ENCODE peak calls at places on chromosomes 13 and 19, in five cellular contexts. A is psoas muscle, X is body of pancreas, P is A673, L is neural progenitor cell. O is an unnamed sample. For H3K36me3, the result is how much of the 10 kb centered on the place peaks cover.

GRCh38 chr13:35703061-35703460 is 226.6 kb upstream of the MAB21L1 start:
- DNase-seq in A (no peak), X (no peak), P (no peak), L (no peak), O (no peak)

GRCh38 chr19:5288347-5288739 is 52.3 kb downstream of the PTPRS start:
- DNase-seq in A (peak), X (no peak), P (no peak), L (no peak), O (no peak)

GRCh38 chr19:3771906-3772450 is at the start of gene RAX2:
- DNase-seq in A (no peak), X (no peak), P (no peak), L (no peak), O (peak)

GRCh38 chr13:36332986-36333385 is 13.2 kb downstream of the SPART start:
- DNase-seq in A (no peak), X (no peak), P (no peak), L (no peak), O (no peak)

GRCh38 chr13:44734204-44734707 is 158.1 kb upstream of the TSC22D1 start:
- DNase-seq in A (peak), X (peak), P (no peak), L (no peak), O (no peak)

GRCh38 chr13:50384724-50385123 is 369.5 kb downstream of the KCNRG start:
- DNase-seq in A (no peak), X (no peak), P (no peak), L (no peak), O (no peak)

GRCh38 chr13:111115841-111116500 is 861 bp downstream of the ARHGEF7 start:
- DNase-seq in A (peak), X (peak), P (peak), L (peak), O (peak)

GRCh38 chr13:30713133-30713532 is 22.2 kb upstream of the ALOX5AP start:
- DNase-seq in A (no peak), X (peak), P (no peak), L (no peak), O (no peak)

GRCh38 chr19:3784607-3785463 is 1.3 kb downstream of the MATK start:
- DNase-seq in A (no peak), X (no peak), P (no peak), L (peak), O (no peak)

DNA sequence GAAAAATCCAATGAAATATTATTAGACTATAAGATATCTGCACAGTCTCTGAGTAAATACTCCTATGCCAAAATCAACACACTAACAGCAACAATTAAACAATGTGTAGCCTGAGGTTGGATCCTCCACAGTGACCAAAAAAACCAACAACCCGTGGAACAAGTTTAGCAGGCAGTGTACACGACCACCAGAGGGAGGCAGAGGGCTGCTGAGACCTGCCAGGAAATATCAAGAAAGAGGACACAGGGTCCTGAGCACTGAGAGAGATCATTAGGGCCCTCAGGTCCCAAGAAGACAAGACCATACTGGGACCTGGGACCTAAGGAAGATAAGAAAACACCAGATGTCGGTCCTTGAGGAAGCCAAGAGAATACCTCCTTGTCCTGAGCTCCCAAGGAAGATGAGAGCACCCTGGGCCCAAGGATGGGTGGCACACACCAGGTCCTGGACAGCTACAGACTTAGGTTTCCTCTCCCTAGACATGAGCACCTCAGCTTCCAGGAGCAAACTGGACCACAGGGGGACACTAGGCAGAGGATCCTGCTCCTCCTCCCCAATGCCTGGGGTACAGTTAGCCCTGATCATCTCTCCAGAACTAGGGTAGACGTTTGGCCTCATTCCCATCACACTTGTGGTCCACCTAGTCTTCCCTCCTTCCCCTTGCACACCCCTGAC is 822 bp upstream of the ZNF274 start:
- DNase-seq in A (peak), X (peak), P (peak), L (peak), O (no peak)
- TF ChIP-seq CTCF in A (peak), X (peak), P (peak), L (peak), O (no peak)

DNA sequence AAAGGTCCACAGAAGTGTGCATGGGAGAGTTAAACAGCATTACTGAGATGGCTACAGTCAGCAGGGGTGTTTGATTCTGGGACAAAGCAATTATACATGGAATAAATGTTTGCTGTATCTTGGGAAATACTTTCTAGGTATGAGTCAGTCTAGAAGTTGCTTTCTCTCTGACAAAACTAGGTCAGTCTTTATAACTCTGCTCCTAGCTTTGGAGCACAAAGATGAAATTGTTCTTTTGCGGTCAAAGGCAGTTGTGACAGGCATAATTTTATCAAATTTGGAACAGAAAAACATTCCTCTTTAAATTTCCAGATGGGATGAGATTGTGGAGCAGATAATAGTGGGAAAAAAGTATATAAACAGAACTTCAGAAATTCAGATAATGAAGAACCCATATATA is 1045.4 kb upstream of the MIR17HG start:
- DNase-seq in A (no peak), X (no peak), P (no peak), L (no peak), O (no peak)
- H3K27ac ChIP-seq in A (no peak), X (no peak), P (no peak), L (no peak), O (no peak)

GRCh38 chr13:40812102-40812501 is 22.7 kb downstream of the SLC25A15 start:
- DNase-seq in A (no peak), X (no peak), P (no peak), L (no peak), O (no peak)
- H3K36me3 ChIP-seq in A (under half), X (under half), P (under half), L (under half), O (under half)

DNA sequence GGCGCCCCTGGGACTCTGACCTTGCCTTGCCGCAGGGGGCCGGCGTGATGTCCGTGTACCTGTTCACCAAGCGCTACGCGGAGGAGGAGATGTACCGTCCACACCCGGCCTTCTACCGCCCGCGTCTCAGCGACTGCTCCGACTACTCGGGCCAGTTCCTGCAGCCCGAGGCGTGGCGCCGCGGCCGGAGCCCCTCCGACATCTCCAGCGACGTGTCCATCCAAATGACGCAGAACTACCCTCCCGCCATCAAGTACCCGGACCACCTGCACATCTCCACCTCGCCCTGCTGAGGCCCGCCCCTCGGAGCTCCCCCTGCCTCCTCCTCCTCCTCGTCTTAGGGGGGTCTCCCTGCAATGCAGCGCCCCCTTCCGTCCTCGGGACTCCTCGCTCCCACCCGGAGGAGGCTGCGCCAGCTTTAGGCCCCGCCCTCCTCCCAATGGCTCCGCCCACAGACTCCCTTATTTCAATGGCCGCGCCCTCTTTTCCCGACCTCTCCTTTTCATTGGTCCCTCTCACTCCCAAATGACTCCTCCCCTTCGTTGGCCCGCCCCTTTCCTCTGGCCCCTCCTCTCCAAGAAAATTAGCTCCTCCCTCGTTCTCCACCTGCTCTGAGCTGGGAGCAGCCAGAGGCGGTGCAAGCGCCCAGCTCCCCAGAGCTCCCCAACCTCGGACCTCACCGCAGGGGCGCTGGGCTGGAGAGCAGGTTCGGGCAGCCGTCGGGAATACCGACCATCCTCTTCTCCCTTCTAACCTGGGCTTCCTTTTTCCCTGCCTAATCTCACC is 20.5 kb upstream of the CACNG8 start:
- DNase-seq in A (no peak), X (no peak), P (peak), L (peak), O (no peak)
- TF ChIP-seq CTCF in A (no peak), X (no peak), P (peak), L (peak), O (no peak)

GRCh38 chr13:80048802-80049201 is 292.1 kb downstream of the SPRY2 start:
- DNase-seq in A (peak), X (peak), P (peak), L (peak), O (peak)

GRCh38 chr13:80050252-80050651 is 290.7 kb downstream of the SPRY2 start:
- DNase-seq in A (no peak), X (no peak), P (no peak), L (no peak), O (no peak)

GRCh38 chr13:80047406-80047805 is 293.5 kb downstream of the SPRY2 start:
- DNase-seq in A (no peak), X (peak), P (no peak), L (no peak), O (no peak)

GRCh38 chr13:80052286-80052685 is 288.6 kb downstream of the SPRY2 start:
- DNase-seq in A (no peak), X (no peak), P (no peak), L (no peak), O (no peak)

GRCh38 chr13:80048030-80048429 is 292.9 kb downstream of the SPRY2 start:
- DNase-seq in A (no peak), X (no peak), P (no peak), L (no peak), O (no peak)
- H3K27ac ChIP-seq in A (no peak), X (no peak), P (no peak), L (no peak), O (no peak)

DNA sequence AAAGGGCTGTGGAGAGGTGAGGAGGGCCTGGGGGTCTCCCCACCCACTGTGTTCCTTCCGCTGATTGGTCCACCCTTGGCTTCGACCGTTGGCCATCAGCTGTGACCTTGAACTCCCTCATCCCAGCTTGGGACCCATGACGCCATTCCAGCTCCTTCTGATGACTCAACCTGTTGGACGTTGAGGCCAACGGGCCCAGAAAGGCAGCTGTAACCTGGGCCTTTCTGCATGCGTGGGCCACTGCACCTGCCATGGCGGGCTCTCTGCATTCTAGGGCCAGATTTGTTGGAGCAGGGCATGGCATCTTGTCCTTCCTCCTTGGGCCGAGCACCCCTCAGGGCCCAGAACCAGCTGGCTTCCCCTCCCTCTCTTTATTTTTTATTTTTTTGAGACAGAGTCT is 30.2 kb downstream of the PEX11G start:
- DNase-seq in A (no peak), X (no peak), P (no peak), L (no peak), O (no peak)
- H3K36me3 ChIP-seq in A (under half), X (under half), P (under half), L (under half), O (under half)

GRCh38 chr13:113954046-113954841 is 19.6 kb downstream of the C13orf46 start:
- DNase-seq in A (peak), X (no peak), P (no peak), L (no peak), O (no peak)
- TF ChIP-seq CTCF in A (no peak), X (no peak), P (no peak), L (no peak), O (no peak)

DNA sequence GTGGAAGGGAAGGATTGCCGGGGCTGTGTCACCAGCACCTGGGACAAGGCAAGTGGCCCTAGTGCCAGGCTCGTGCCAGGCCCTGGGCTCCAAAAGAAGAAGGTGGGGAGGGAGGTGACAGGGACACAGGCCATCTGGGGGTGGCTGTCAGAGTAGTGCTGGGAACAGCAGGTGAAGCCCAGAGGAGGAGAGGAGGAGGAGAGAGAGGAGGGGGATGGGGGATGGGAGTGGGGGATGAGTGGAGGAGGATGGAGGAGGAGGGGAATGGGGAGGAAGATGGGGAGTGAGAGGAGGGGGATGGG is 18.7 kb downstream of the LSM4 start:
- DNase-seq in A (peak), X (no peak), P (no peak), L (no peak), O (no peak)
- H3K27ac ChIP-seq in A (peak), X (peak), P (peak), L (no peak), O (peak)

GRCh38 chr19:16208064-16208759 is 10.5 kb downstream of the AP1M1 start:
- DNase-seq in A (no peak), X (no peak), P (no peak), L (no peak), O (no peak)
- H3K36me3 ChIP-seq in A (under half), X (under half), P (under half), L (under half), O (under half)

GRCh38 chr13:69306766-69307165 is 800.9 kb upstream of the ATXN8OS start:
- DNase-seq in A (no peak), X (no peak), P (no peak), L (no peak), O (no peak)
- TF ChIP-seq CTCF in A (no peak), X (no peak), P (no peak), L (peak), O (no peak)

O was measured in uterus.